ENCODE peak calls at places on chromosomes 12 and 14, in six cellular contexts. V is mesothelial cell of epicardium, B is GM03348, H is head of caudate nucleus, P is NCI-H2171, I is AML-193. N is an unnamed sample.

GRCh38 chr12:92553389-92553788 is 149.4 kb upstream of the PLEKHG7 start:
- DNase-seq in V (no peak), B (no peak), H (no peak), P (peak), I (no peak), N (no peak)

GRCh38 chr12:108587826-108588225 is 10.1 kb downstream of the TMEM119 start:
- DNase-seq in V (no peak), B (no peak), H (peak), P (peak), I (no peak), N (no peak)

GRCh38 chr12:107917912-107918800 is 143.7 kb downstream of the ASCL4 start:
- DNase-seq in V (no peak), B (peak), H (peak), P (peak), I (no peak), N (no peak)

GRCh38 chr14:92637228-92637627 is 111.2 kb downstream of the LGMN start:
- DNase-seq in V (no peak), B (no peak), H (no peak), P (peak), I (no peak), N (no peak)

GRCh38 chr12:55972045-55972843 is 1.6 kb upstream of the RAB5B start:
- DNase-seq in V (no peak), B (peak), H (no peak), P (no peak), I (no peak), N (no peak)

GRCh38 chr12:6548556-6549378 is 7.1 kb downstream of the IFFO1 start:
- DNase-seq in V (no peak), B (peak), H (no peak), P (no peak), I (no peak), N (no peak)

GRCh38 chr14:73717998-73718741 is 4.0 kb upstream of the PNMA1 start:
- DNase-seq in V (no peak), B (no peak), H (peak), P (no peak), I (no peak), N (no peak)

GRCh38 chr12:15721716-15722115 is 67.5 kb downstream of the EPS8 start:
- DNase-seq in V (no peak), B (no peak), H (no peak), P (no peak), I (no peak), N (no peak)

GRCh38 chr14:86388216-86388615 is 858.3 kb downstream of the FLRT2 start:
- DNase-seq in V (no peak), B (no peak), H (no peak), P (no peak), I (no peak), N (no peak)

GRCh38 chr12:130715996-130716917 is at the start of gene RIMBP2:
- DNase-seq in V (peak), B (no peak), H (peak), P (peak), I (no peak), N (peak)

GRCh38 chr14:39423793-39424192 is 8.4 kb downstream of the FBXO33 start:
- DNase-seq in V (no peak), B (no peak), H (no peak), P (no peak), I (no peak), N (no peak)

GRCh38 chr12:90959538-90960139 is 4.7 kb upstream of the CCER1 start:
- DNase-seq in V (no peak), B (peak), H (no peak), P (peak), I (peak), N (no peak)

GRCh38 chr14:103562135-103562384 is 397 bp downstream of the BAG5 start:
- DNase-seq in V (no peak), B (peak), H (no peak), P (no peak), I (no peak), N (no peak)

GRCh38 chr14:102076793-102077759 is 9.8 kb downstream of the HSP90AA1 start:
- DNase-seq in V (no peak), B (peak), H (peak), P (no peak), I (no peak), N (no peak)

GRCh38 chr12:108815875-108816594 is 41.3 kb downstream of the SSH1 start:
- DNase-seq in V (no peak), B (no peak), H (no peak), P (no peak), I (no peak), N (no peak)

GRCh38 chr12:82855872-82856271 is 169.2 kb downstream of the TMTC2 start:
- DNase-seq in V (no peak), B (no peak), H (no peak), P (no peak), I (no peak), N (no peak)

GRCh38 chr14:93114713-93115068 is 1.0 kb downstream of the ITPK1 start:
- DNase-seq in V (no peak), B (no peak), H (no peak), P (no peak), I (no peak), N (no peak)

N was measured in type B pancreatic cell.